ENCODE peak calls at places on chromosomes 7 and 10, in nine cellular contexts. Q is A549, W is aorta, C is adrenal gland, M is right atrium auricular region, E is PC-9, U is fibroblast of lung, T is cardiac muscle cell, Y is keratinocyte. R is an unnamed sample.

GRCh38 chr7:44673324-44673723 is 66.9 kb downstream of the OGDH start:
- DNase-seq in T (no peak), Q (no peak), E (no peak), U (no peak), W (no peak), M (peak; percentile 34), C (peak; percentile 41), Y (no peak), R (no peak)

GRCh38 chr10:30368065-30368718 is 19.1 kb upstream of the MTPAP start:
- DNase-seq in U (peak; percentile 17), T (peak; percentile 75), Q (no peak), E (no peak), W (no peak), C (no peak), M (no peak), Y (no peak), R (no peak)

GRCh38 chr7:41711283-41712064 is 8.6 kb upstream of the INHBA start:
- DNase-seq in Q (no peak), E (no peak), C (no peak), W (no peak), Y (no peak), U (no peak), M (no peak), T (peak; percentile 36), R (no peak)

GRCh38 chr10:104440221-104440620 is 86.6 kb downstream of the CFAP58 start:
- DNase-seq in C (no peak), Q (no peak), M (no peak), T (no peak), W (no peak), E (no peak), U (peak; percentile 29), Y (no peak), R (no peak)

GRCh38 chr10:117214401-117214800 is 17.1 kb downstream of the KCNK18 start:
- DNase-seq in M (no peak), U (no peak), T (no peak), C (no peak), W (no peak), E (peak; percentile 40), Q (peak; percentile 31), Y (no peak), R (no peak)

GRCh38 chr7:7201583-7202374 is 19.4 kb downstream of the C1GALT1 start:
- DNase-seq in Y (no peak), T (no peak), M (no peak), U (no peak), W (no peak), Q (no peak), C (no peak), E (peak; percentile 70), R (no peak)

GRCh38 chr10:26621889-26622681 is 75.4 kb upstream of the PDSS1 start:
- DNase-seq in U (no peak), E (no peak), C (peak; percentile 58), Q (peak; percentile 34), Y (no peak), T (peak; percentile 15), M (peak; percentile 67), W (peak; percentile 59), R (peak; percentile 22)

GRCh38 chr7:24255139-24255538 is 28.9 kb upstream of the NPY start:
- DNase-seq in T (no peak), M (no peak), W (no peak), Y (no peak), Q (no peak), C (no peak), E (no peak), U (no peak), R (no peak)

GRCh38 chr10:72740526-72740925 is 48.6 kb downstream of the MCU start:
- DNase-seq in Y (no peak), C (peak; percentile 66), E (peak; percentile 85), T (peak; percentile 32), U (peak; percentile 51), M (no peak), Q (peak; percentile 33), W (no peak), R (peak; percentile 16)

GRCh38 chr7:1512781-1513656 is 8.8 kb upstream of the INTS1 start:
- DNase-seq in T (peak; percentile 41), M (peak; percentile 87), W (peak; percentile 95), E (peak; percentile 96), C (peak; percentile 90), Q (peak; percentile 91), U (peak; percentile 40), Y (peak; percentile 36), R (peak; percentile 91)

GRCh38 chr10:102484021-102484420 is 18.5 kb downstream of the ACTR1A start:
- DNase-seq in M (no peak), W (no peak), U (no peak), C (no peak), Y (no peak), E (no peak), T (no peak), Q (no peak), R (no peak)

GRCh38 chr7:114901771-114902170 is 20.1 kb upstream of the MDFIC start:
- DNase-seq in Y (peak; percentile 46), T (peak; percentile 61), E (peak; percentile 88), U (no peak), C (no peak), Q (no peak), W (no peak), M (no peak), R (no peak)

GRCh38 chr7:99558306-99559275 is at the start of gene ZNF655:
- DNase-seq in Y (no peak), M (peak; percentile 94), W (peak; percentile 95), U (peak; percentile 92), Q (peak; percentile 98), C (peak; percentile 97), E (peak; percentile 52), T (peak; percentile 87), R (peak; percentile 95)

DNA sequence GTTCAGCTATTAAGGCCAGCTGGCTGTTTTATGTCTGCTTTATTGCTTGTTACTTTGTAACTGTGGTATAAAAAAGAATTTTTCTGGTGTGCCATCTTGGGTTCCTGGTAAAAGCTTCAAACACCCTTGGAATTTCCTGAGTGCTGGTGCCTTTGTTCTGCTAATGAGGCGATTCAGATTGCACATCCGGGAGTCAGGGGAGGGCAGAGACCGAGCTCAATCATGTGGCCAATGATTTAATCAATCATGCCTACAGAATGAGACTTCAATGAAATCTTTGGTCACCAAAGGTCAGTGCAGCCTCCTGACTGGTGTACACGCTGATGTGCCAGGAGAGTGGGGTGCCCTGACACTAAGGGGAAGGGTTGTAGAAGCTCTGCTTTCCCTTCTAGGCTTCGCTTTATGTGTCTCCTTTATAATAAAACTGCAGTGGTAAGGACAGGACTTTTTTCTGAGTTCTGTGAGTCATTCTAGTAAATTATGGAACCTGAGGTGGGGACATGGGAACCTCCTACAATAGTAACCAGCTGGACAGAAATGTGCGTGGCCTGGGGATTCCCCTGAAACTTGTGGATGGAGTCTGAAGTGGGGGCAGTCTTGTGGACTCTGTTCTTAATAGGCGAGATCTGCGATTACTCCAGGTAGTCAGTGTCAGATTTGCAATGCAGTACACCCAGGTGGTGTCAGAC is 69.4 kb upstream of the OGDHL start:
- DNase-seq in Q (no peak), W (no peak), U (no peak), E (no peak), C (no peak), M (no peak), Y (no peak), T (peak; percentile 18), R (no peak)
- H3K27ac ChIP-seq in Q (no peak overlapping the region), W (no peak overlapping the region), U (no peak overlapping the region), E (no peak overlapping the region), C (no peak overlapping the region), M (no peak overlapping the region), Y (no peak overlapping the region), T (no peak overlapping the region), R (no peak overlapping the region)

GRCh38 chr7:159167139-159167538 is 22.5 kb upstream of the VIPR2 start:
- DNase-seq in Q (no peak), Y (no peak), W (no peak), T (no peak), C (no peak), M (no peak), U (no peak), E (no peak), R (no peak)
- H3K9me3 ChIP-seq in Q (peaks cover 8% of the 10 kb centered on the region), Y (peaks cover 16% of the 10 kb centered on the region), W (no peaks in the 10 kb centered on the region), T (no peaks in the 10 kb centered on the region), C (no peaks in the 10 kb centered on the region), M (no peaks in the 10 kb centered on the region), U (peaks cover 2% of the 10 kb centered on the region), E (peaks cover 6% of the 10 kb centered on the region), R (no peaks in the 10 kb centered on the region)

DNA sequence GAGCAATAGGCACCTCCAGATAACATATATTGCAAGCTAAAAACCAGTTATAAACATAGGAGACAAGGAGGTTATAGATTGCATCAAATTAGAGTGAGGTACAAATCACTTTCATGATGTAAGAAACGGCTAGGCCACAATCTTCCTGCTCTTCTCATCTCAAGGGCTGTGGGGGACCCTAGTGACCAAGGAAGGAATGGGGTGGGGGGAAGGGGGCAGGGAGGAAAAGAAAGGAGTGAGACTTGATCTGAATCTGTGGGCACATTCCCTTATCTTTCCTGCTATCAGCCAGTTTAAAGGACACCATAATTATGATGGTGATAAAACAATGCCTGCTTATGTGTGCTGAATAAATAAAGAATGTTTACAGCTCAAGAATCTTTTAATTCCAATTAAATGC is 2.5 kb downstream of the SKIDA1 start:
- DNase-seq in C (no peak), E (no peak), T (no peak), M (no peak), Q (no peak), W (no peak), Y (no peak), U (no peak), R (no peak)
- H3K27ac ChIP-seq in C (no peak overlapping the region), E (no peak overlapping the region), T (peak overlapping the region; percentile 99), M (peak overlapping the region; percentile 98), Q (peak overlapping the region; percentile 99), W (no peak overlapping the region), Y (peak overlapping the region; percentile 95), U (no peak overlapping the region), R (no peak overlapping the region)

GRCh38 chr10:10364916-10365315 is 652.8 kb upstream of the CELF2 start:
- DNase-seq in C (no peak), M (no peak), E (no peak), U (no peak), Q (no peak), T (no peak), Y (no peak), W (no peak), R (no peak)

GRCh38 chr10:10359263-10359662 is 658.4 kb upstream of the CELF2 start:
- DNase-seq in Q (no peak), M (no peak), W (no peak), E (no peak), T (no peak), U (no peak), C (no peak), Y (no peak), R (no peak)

GRCh38 chr10:10363217-10363616 is 654.5 kb upstream of the CELF2 start:
- DNase-seq in W (no peak), E (no peak), T (no peak), M (no peak), C (no peak), Q (no peak), Y (no peak), U (no peak), R (no peak)

GRCh38 chr10:10362780-10363179 is 654.9 kb upstream of the CELF2 start:
- DNase-seq in E (no peak), T (no peak), U (no peak), M (no peak), W (no peak), Y (no peak), Q (no peak), C (no peak), R (no peak)

DNA sequence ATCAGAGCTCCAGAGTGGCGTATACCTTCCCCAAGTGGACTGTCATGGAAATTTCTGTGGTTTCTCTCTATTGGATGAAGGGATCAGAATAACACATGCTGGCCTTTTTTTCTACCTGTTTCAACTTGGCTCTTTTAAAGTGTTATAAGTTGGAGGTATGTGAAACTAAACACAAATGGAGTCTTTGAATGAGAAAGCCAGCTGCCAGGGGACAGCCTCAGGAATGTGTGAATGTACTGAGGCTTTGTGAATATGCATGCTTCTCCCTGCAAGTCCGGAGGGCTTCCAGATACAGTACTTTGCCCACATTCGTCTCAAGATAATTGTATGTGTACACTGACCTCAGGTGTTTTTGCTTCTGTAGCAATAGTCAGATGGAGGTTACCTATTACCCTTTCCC is 656.2 kb upstream of the CELF2 start:
- DNase-seq in C (no peak), M (no peak), Q (no peak), Y (no peak), E (no peak), W (no peak), T (no peak), U (no peak), R (no peak)
- H3K9me3 ChIP-seq in C (no peaks in the 10 kb centered on the region), M (no peaks in the 10 kb centered on the region), Q (no peaks in the 10 kb centered on the region), Y (no peaks in the 10 kb centered on the region), E (no peaks in the 10 kb centered on the region), W (no peaks in the 10 kb centered on the region), T (no peaks in the 10 kb centered on the region), U (no peaks in the 10 kb centered on the region), R (peaks cover 10% of the 10 kb centered on the region)

R was measured in heart left ventricle.